ENCODE peak calls at places on chromosome 10, in five cellular contexts. F is upper lobe of right lung, K is C1 segment of cervical spinal cord, Q is HTR-8/SVneo, S is PC-9. C is an unnamed sample.

GRCh38 chr10:104057717-104058116 is 28.0 kb downstream of the COL17A1 start:
- DNase-seq in K (no peak), Q (no peak), S (no peak), F (no peak), C (no peak)

GRCh38 chr10:96125142-96125515 is 5.0 kb upstream of the ZNF518A start:
- DNase-seq in K (no peak), S (no peak), Q (no peak), F (no peak), C (no peak)

GRCh38 chr10:6223981-6224380 is 21.2 kb downstream of the PFKFB3 start:
- DNase-seq in F (no peak), K (no peak), S (no peak), Q (no peak), C (no peak)

GRCh38 chr10:132836248-132836831 is 50.4 kb upstream of the NKX6-2 start:
- DNase-seq in S (no peak), Q (no peak), K (peak), F (no peak), C (peak)

GRCh38 chr10:35884657-35885071 is 242.6 kb upstream of the FZD8 start:
- DNase-seq in S (no peak), Q (no peak), F (no peak), K (no peak), C (no peak)

GRCh38 chr10:59709472-59710125 is at the start of gene SLC16A9:
- DNase-seq in S (no peak), Q (peak), F (peak), K (peak), C (peak)

GRCh38 chr10:97891497-97892167 is 42.0 kb downstream of the GOLGA7B start:
- DNase-seq in Q (no peak), S (no peak), K (no peak), F (peak), C (no peak)

GRCh38 chr10:132422169-132422691 is 25.2 kb downstream of the PWWP2B start:
- DNase-seq in F (no peak), Q (no peak), K (no peak), S (no peak), C (no peak)

GRCh38 chr10:127834221-127834620 is 58.5 kb downstream of the CLRN3 start:
- DNase-seq in K (no peak), F (no peak), S (no peak), Q (no peak), C (no peak)

GRCh38 chr10:3692331-3692860 is 92.6 kb downstream of the KLF6 start:
- DNase-seq in K (no peak), F (no peak), S (no peak), Q (no peak), C (no peak)

GRCh38 chr10:43223056-43223455 is 43.8 kb downstream of the RASGEF1A start:
- DNase-seq in S (no peak), Q (no peak), K (no peak), F (no peak), C (no peak)

GRCh38 chr10:116082211-116082610 is 190.8 kb downstream of the GFRA1 start:
- DNase-seq in K (no peak), F (no peak), S (no peak), Q (no peak), C (no peak)

GRCh38 chr10:84685047-84685660 is 356.8 kb downstream of the CCSER2 start:
- DNase-seq in K (no peak), F (no peak), S (no peak), Q (no peak), C (no peak)

GRCh38 chr10:55979203-55979602 is 381.9 kb downstream of the ZWINT start:
- DNase-seq in F (no peak), Q (no peak), K (no peak), S (no peak), C (no peak)

GRCh38 chr10:49615721-49616120 is 1.9 kb downstream of the CHAT start:
- DNase-seq in S (no peak), F (peak), K (no peak), Q (no peak), C (peak)

GRCh38 chr10:100182908-100183307 is 2.9 kb downstream of the ERLIN1 start:
- DNase-seq in F (no peak), S (no peak), K (no peak), Q (no peak), C (no peak)

GRCh38 chr10:24493168-24493567 is 230.5 kb downstream of the ARHGAP21 start:
- DNase-seq in S (no peak), Q (no peak), K (no peak), F (no peak), C (no peak)

GRCh38 chr10:78333362-78334143 is 299.9 kb downstream of the RPS24 start:
- DNase-seq in K (no peak), S (no peak), Q (no peak), F (no peak), C (peak)

GRCh38 chr10:78346721-78347120 is 313.1 kb downstream of the RPS24 start:
- DNase-seq in K (no peak), S (no peak), Q (no peak), F (peak), C (no peak)

GRCh38 chr10:3081383-3081981 is 14.1 kb downstream of the PFKP start:
- DNase-seq in S (no peak), Q (no peak), F (no peak), K (no peak), C (peak)

GRCh38 chr10:97499561-97500296 is 1.0 kb downstream of the UBTD1 start:
- DNase-seq in K (peak), S (no peak), F (peak), Q (peak), C (peak)

GRCh38 chr10:122875843-122876492 is 3.4 kb downstream of the FAM24B start:
- DNase-seq in K (no peak), S (no peak), Q (no peak), F (no peak), C (no peak)

GRCh38 chr10:103238506-103239252 is 7.0 kb upstream of the RPEL1 start:
- DNase-seq in K (no peak), S (peak), F (no peak), Q (peak), C (peak)

GRCh38 chr10:80938920-80939319 is 401.2 kb downstream of the SH2D4B start:
- DNase-seq in K (no peak), S (no peak), Q (no peak), F (no peak), C (no peak)

GRCh38 chr10:3968727-3969126 is 183.7 kb upstream of the KLF6 start:
- DNase-seq in Q (no peak), K (no peak), F (no peak), S (no peak), C (no peak)

GRCh38 chr10:33967721-33968120 is 633.3 kb upstream of the NRP1 start:
- DNase-seq in S (no peak), F (no peak), Q (no peak), K (no peak), C (no peak)

GRCh38 chr10:113023017-113023416 is 73.0 kb downstream of the TCF7L2 start:
- DNase-seq in K (no peak), S (no peak), F (peak), Q (no peak), C (no peak)

GRCh38 chr10:35636942-35637341 is 5.2 kb downstream of the FZD8 start:
- DNase-seq in Q (no peak), K (no peak), S (no peak), F (no peak), C (no peak)

GRCh38 chr10:107103174-107104025 is 61.1 kb downstream of the SORCS1 start:
- DNase-seq in Q (no peak), F (no peak), K (no peak), S (no peak), C (no peak)

GRCh38 chr10:132139526-132139925 is 47.2 kb upstream of the DPYSL4 start:
- DNase-seq in F (peak), K (no peak), Q (no peak), S (no peak), C (no peak)

GRCh38 chr10:105328441-105328840 is 687.4 kb downstream of the SORCS3 start:
- DNase-seq in K (no peak), F (no peak), S (no peak), Q (no peak), C (no peak)

GRCh38 chr10:92740762-92741161 is 51.0 kb downstream of the HHEX start:
- DNase-seq in S (no peak), F (no peak), K (no peak), Q (no peak), C (no peak)

C was measured in sciatic nerve.